ENCODE peak calls at places on chromosomes 16 and 17, in four cellular contexts. T, C, R and D are unnamed samples.

GRCh38 chr17:82001657-82002056 is 21.0 kb downstream of the CENPX start:
- DNase-seq in T (no peak), C (no peak), R (no peak), D (no peak)

GRCh38 chr16:11994187-11995119 is 17.9 kb downstream of the SNX29 start:
- DNase-seq in T (no peak), C (peak; percentile 60), R (peak; percentile 73), D (no peak)

GRCh38 chr16:88798772-88799455 is 4.7 kb upstream of the CDT1 start:
- DNase-seq in T (no peak), C (no peak), R (no peak), D (no peak)

GRCh38 chr16:88754912-88755744 is 29.9 kb downstream of the PIEZO1 start:
- DNase-seq in T (no peak), C (no peak), R (no peak), D (no peak)

GRCh38 chr16:31348578-31348977 is 6.4 kb upstream of the ITGAX start:
- DNase-seq in T (no peak), C (no peak), R (no peak), D (no peak)

GRCh38 chr16:25013751-25014499 is 1.2 kb downstream of the ARHGAP17 start:
- DNase-seq in T (no peak), C (no peak), R (no peak), D (no peak)

GRCh38 chr17:65417406-65418221 is 143.8 kb downstream of the AXIN2 start:
- DNase-seq in T (no peak), C (no peak), R (no peak), D (no peak)

GRCh38 chr17:39757931-39758873 is 20.5 kb downstream of the GRB7 start:
- DNase-seq in T (no peak), C (no peak), R (no peak), D (no peak)

GRCh38 chr16:85898521-85899442 is at the start of gene IRF8:
- DNase-seq in T (no peak), C (peak; percentile 93), R (peak; percentile 77), D (no peak)

GRCh38 chr16:64058685-64059084 is 1063.2 kb downstream of the CDH11 start:
- DNase-seq in T (no peak), C (no peak), R (no peak), D (no peak)

GRCh38 chr17:3921853-3922319 is 5.6 kb upstream of the P2RX1 start:
- DNase-seq in T (no peak), C (no peak), R (no peak), D (no peak)

GRCh38 chr17:751269-752001 is 629 bp downstream of the GEMIN4 start:
- DNase-seq in T (no peak), C (peak; percentile 62), R (no peak), D (no peak)

GRCh38 chr17:16987830-16988601 is 16.1 kb upstream of the TNFRSF13B start:
- DNase-seq in T (peak; percentile 39), C (peak; percentile 67), R (peak; percentile 80), D (peak; percentile 60)

GRCh38 chr16:50528820-50529219 is 19.4 kb upstream of the NKD1 start:
- DNase-seq in T (peak; percentile 6), C (no peak), R (no peak), D (no peak)

GRCh38 chr16:56977256-56977655 is 12.1 kb upstream of the NLRC5 start:
- DNase-seq in T (no peak), C (no peak), R (no peak), D (no peak)

GRCh38 chr17:48262982-48263586 is 155.5 kb downstream of the SNX11 start:
- DNase-seq in T (no peak), C (no peak), R (no peak), D (no peak)

GRCh38 chr16:22206013-22206846 is at the start of gene EEF2K:
- DNase-seq in T (peak; percentile 88), C (peak; percentile 94), R (peak; percentile 98), D (peak; percentile 44)

GRCh38 chr17:44778656-44779210 is 19.9 kb downstream of the ADAM11 start:
- DNase-seq in T (no peak), C (no peak), R (no peak), D (no peak)

DNA sequence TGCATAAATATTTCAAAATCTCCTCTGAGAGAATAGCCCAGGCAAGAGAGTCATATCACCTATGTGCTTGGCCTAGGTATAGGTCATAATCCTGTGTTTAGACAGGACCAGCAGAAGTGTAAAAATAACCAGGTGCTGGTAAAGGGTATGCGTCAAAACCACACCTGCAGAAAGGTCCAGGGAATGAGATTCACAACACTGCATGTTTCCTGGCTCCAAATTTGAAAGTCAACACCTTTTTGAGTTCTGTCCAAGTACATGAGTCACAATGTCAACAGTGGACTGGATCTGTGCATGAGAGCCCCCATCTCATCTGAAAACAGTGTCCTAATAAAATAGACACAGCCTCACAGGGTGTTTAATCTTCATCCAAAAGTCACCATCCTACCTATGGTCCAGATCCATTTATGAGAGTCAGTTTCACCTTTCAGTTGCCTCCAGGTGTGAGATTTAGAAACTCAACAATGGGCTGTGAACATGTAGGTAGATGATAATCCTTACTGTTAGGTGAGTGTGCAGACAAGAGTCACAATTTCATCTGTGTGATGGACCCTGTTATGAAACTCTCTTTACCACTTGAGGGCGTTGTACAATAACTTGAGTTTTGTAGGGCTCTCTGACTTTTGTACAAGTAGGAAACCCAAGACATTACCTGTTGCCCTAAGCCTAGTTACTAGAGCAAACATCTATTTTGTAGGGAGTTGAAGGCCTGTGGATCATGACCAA is 2100.7 kb downstream of the TP53TG3F start:
- DNase-seq in T (no peak), C (no peak), R (no peak), D (no peak)
- H3K9me3 ChIP-seq in T (no peaks in the 10 kb centered on the region), C (no peaks in the 10 kb centered on the region), R (no peaks in the 10 kb centered on the region), D (no peaks in the 10 kb centered on the region)

DNA sequence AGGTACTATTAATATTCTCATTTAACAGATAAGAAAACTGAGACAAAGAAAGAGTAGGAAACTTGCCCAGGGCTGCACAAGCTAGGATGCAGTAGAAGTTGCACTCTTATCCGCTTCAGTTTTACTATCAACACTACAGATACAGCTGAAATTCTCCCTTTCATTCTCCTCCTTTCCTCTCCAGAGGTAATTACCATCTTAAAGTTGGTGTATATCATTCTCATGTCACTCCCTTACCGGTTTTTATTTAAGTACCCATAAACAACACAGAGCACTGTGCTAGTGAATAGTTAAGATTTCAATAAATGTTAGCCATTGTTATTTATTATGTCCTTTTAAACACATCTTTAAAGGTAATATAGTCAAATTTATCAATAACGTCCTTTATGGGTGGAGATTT is 3.5 kb downstream of the GDE1 start:
- DNase-seq in T (no peak), C (no peak), R (no peak), D (no peak)
- H3K27ac ChIP-seq in T (no peak overlapping the region), C (no peak overlapping the region), R (no peak overlapping the region), D (no peak overlapping the region)

DNA sequence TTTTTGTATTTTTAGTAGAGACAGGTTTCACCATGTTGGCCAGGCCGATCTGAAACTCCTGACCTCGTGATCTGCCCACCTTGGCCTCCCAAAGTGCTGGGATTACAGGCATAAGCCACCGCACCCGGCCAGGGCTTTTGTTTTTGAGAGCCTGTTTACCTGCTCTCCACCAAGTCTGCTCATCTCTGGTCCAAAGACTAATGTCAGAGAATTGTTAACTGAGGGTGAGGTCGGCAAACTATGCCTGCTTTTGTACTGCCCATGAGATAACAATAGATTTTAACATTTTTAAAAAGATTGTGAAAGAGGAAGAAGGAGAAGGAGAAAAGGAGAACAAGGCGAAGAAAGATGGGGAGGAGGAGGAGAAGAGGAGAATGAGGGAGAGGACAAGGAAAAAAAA is 26.0 kb downstream of the TMEM238L start:
- DNase-seq in T (no peak), C (no peak), R (peak; percentile 40), D (no peak)
- H3K9me3 ChIP-seq in T (no peaks in the 10 kb centered on the region), C (no peaks in the 10 kb centered on the region), R (peaks cover 4% of the 10 kb centered on the region), D (no peaks in the 10 kb centered on the region)

GRCh38 chr16:70454221-70455034 is at the start of gene FCSK:
- DNase-seq in T (no peak), C (peak; percentile 80), R (peak; percentile 75), D (no peak)

GRCh38 chr16:70457446-70457845 is 3.1 kb downstream of the FCSK start:
- DNase-seq in T (no peak), C (no peak), R (no peak), D (no peak)

GRCh38 chr16:70455910-70456309 is 1.5 kb downstream of the FCSK start:
- DNase-seq in T (no peak), C (no peak), R (no peak), D (no peak)

GRCh38 chr16:70453891-70454220 is 539 bp upstream of the FCSK start:
- DNase-seq in T (no peak), C (no peak), R (no peak), D (no peak)

DNA sequence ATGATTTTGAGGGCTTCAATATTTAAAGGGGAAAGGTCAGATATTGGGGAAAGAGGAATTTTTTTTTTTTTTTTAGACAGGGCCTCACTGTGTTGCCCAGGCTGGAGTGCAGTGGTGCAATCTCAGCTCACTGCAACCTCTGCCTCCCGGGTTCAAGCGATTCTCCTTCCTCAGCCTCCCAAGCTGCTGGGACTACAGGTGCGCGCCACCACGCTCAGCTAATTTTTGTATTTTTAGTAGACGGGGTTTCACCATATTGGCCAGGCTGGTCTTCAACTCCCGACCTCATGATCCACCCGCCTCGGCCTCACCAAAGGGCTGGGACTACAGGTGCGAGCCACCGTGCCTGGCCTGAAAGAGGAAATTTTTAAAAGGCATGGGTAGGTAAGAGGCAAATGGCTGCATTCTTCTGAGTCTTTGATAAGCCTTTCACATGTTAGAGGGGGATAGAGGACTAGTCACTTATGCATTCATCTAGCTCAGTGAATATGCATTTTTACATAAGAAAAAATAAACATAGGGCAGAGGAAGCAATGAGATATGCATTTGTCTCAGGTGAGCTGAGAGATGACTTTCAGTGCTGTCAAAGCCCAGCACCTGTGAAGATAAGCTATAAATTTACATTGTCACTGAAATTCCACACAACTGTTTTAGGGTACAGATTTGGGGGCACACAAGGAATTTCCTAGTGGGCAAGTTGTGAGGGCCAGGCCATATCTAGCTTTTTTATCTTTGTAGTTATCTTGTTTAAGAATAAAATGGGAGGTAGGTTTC is 1.1 kb upstream of the FCSK start:
- DNase-seq in T (no peak), C (no peak), R (no peak), D (no peak)
- H3K27ac ChIP-seq in T (no peak overlapping the region), C (peak overlapping the region; percentile 98), R (peak overlapping the region; percentile 96), D (peak overlapping the region; percentile 97)